ENCODE peak calls at places on chromosomes 6 and 20, in eight cellular contexts. G is HFF-Myc; R is iPS DF 19.7; Q is PC-3; T is left colon; J is NCI-H1092 treated with DMSO at 0.1 percent for 48 hours; W is activated T-helper 1 cell treated with anti-CD3 and anti-CD28 coated beads, Interleukin-12 subunit alpha, Interleukin-12 subunit beta, Interleukin-2, Interleukin-4 antibody, amounts not matched to agents 30 ng/mL and 10 ng/mL and 1 ng/mL, durations not matched to agents 14 hours and 24 hours and 36 hours; D is M059J. H is an unnamed sample.

GRCh38 chr6:149925974-149926777 is 3.3 kb upstream of the RAET1G start:
- DNase-seq in W (peak), R (no peak), G (peak), T (peak), Q (peak), D (peak), J (peak), H (peak)

GRCh38 chr6:147548930-147549475 is 40.5 kb downstream of the SAMD5 start:
- DNase-seq in G (no peak), W (no peak), R (no peak), D (no peak), T (no peak), J (no peak), Q (no peak), H (no peak)

GRCh38 chr20:47230811-47231256 is 125.7 kb downstream of the ZMYND8 start:
- DNase-seq in R (no peak), T (no peak), G (no peak), J (no peak), Q (no peak), W (no peak), D (peak), H (no peak)

GRCh38 chr20:46563848-46564197 is 13.4 kb upstream of the OCSTAMP start:
- DNase-seq in G (no peak), R (no peak), W (no peak), J (no peak), T (no peak), D (no peak), Q (no peak), H (no peak)

GRCh38 chr20:58500256-58500655 is 14.9 kb downstream of the APCDD1L start:
- DNase-seq in Q (no peak), T (no peak), J (no peak), G (no peak), D (no peak), R (no peak), W (no peak), H (no peak)

GRCh38 chr20:41149679-41150131 is 12.4 kb downstream of the PLCG1 start:
- DNase-seq in T (peak), W (no peak), D (peak), J (no peak), G (no peak), Q (peak), R (no peak), H (peak)

GRCh38 chr20:23666189-23666588 is 22.6 kb downstream of the CST4 start:
- DNase-seq in G (no peak), J (no peak), W (no peak), D (peak), R (no peak), Q (peak), T (no peak), H (no peak)

GRCh38 chr20:4444404-4444803 is 277.3 kb upstream of the PRND start:
- DNase-seq in G (no peak), Q (peak), W (no peak), J (no peak), R (no peak), D (peak), T (no peak), H (no peak)

GRCh38 chr20:23362392-23363256 is 642 bp downstream of the GZF1 start:
- DNase-seq in Q (peak), G (no peak), R (no peak), J (peak), D (peak), W (peak), T (no peak), H (peak)

GRCh38 chr6:138572200-138572875 is 73.0 kb upstream of the NHSL1 start:
- DNase-seq in D (peak), T (peak), Q (peak), W (no peak), G (peak), J (peak), R (no peak), H (peak)

GRCh38 chr6:106125925-106126435 is 39.8 kb downstream of the PRDM1 start:
- DNase-seq in D (peak), Q (no peak), R (no peak), G (no peak), W (peak), J (no peak), T (peak), H (no peak)

GRCh38 chr20:20136313-20136712 is 84.0 kb downstream of the CFAP61 start:
- DNase-seq in R (no peak), W (no peak), G (no peak), Q (no peak), J (no peak), T (no peak), D (no peak), H (no peak)

GRCh38 chr6:16168858-16169257 is 40.0 kb downstream of the MYLIP start:
- DNase-seq in W (no peak), R (no peak), D (peak), J (peak), T (no peak), Q (peak), G (no peak), H (no peak)

GRCh38 chr6:139777202-139777970 is 402.9 kb upstream of the CITED2 start:
- DNase-seq in R (no peak), J (no peak), D (no peak), G (no peak), W (no peak), T (no peak), Q (no peak), H (no peak)

H was measured in adrenal gland.